ENCODE peak calls at places on chromosomes 7 and 10, in seven cellular contexts. T, A, N, L, Z, R and W are unnamed samples.

GRCh38 chr7:49327155-49327554 is 402.8 kb downstream of the CDC14C start:
- DNase-seq in T (no peak), A (no peak), N (no peak), L (no peak), Z (no peak), R (no peak), W (no peak)

GRCh38 chr10:105063796-105064195 is 422.7 kb downstream of the SORCS3 start:
- DNase-seq in T (peak), A (peak), N (no peak), L (peak), Z (peak), R (no peak), W (no peak)

GRCh38 chr10:50585921-50586739 is 37.6 kb downstream of the SGMS1 start:
- DNase-seq in T (peak), A (no peak), N (no peak), L (peak), Z (no peak), R (no peak), W (no peak)

GRCh38 chr10:44925224-44925623 is 14.1 kb downstream of the TMEM72 start:
- DNase-seq in T (peak), A (no peak), N (no peak), L (peak), Z (peak), R (no peak), W (no peak)

GRCh38 chr7:136303162-136303561 is 326.0 kb upstream of the MTPN start:
- DNase-seq in T (no peak), A (no peak), N (no peak), L (peak), Z (no peak), R (no peak), W (no peak)

GRCh38 chr7:80876894-80877414 is 41.9 kb downstream of the SEMA3C start:
- DNase-seq in T (peak), A (no peak), N (no peak), L (no peak), Z (no peak), R (peak), W (no peak)

GRCh38 chr10:73837072-73837471 is 25.7 kb upstream of the NDST2 start:
- DNase-seq in T (peak), A (no peak), N (peak), L (peak), Z (no peak), R (no peak), W (no peak)

GRCh38 chr10:12907651-12908050 is 93.9 kb downstream of the CCDC3 start:
- DNase-seq in T (no peak), A (no peak), N (peak), L (peak), Z (no peak), R (no peak), W (no peak)

GRCh38 chr10:61758440-61758839 is 95.7 kb downstream of the CABCOCO1 start:
- DNase-seq in T (peak), A (no peak), N (no peak), L (peak), Z (no peak), R (no peak), W (no peak)

GRCh38 chr10:44857363-44858016 is 53.6 kb upstream of the TMEM72 start:
- DNase-seq in T (peak), A (peak), N (peak), L (peak), Z (peak), R (no peak), W (peak)

GRCh38 chr10:31770307-31770902 is 158.2 kb downstream of the ARHGAP12 start:
- DNase-seq in T (peak), A (peak), N (no peak), L (no peak), Z (peak), R (peak), W (no peak)

GRCh38 chr7:151672706-151673105 is 153.0 kb upstream of the RHEB start:
- DNase-seq in T (no peak), A (no peak), N (no peak), L (no peak), Z (no peak), R (no peak), W (no peak)

GRCh38 chr7:44979481-44980392 is 922 bp upstream of the MYO1G start:
- DNase-seq in T (no peak), A (peak), N (no peak), L (no peak), Z (no peak), R (no peak), W (no peak)
- TF ChIP-seq CTCF in T (no peak), A (no peak), N (no peak), L (no peak), Z (no peak), R (no peak), W (no peak)

GRCh38 chr7:100015232-100016208 is at the start of gene ZKSCAN1:
- DNase-seq in T (peak), A (peak), N (peak), L (peak), Z (peak), R (peak), W (peak)
- TF ChIP-seq CTCF in T (no peak), A (no peak), N (no peak), L (no peak), Z (no peak), R (no peak), W (no peak)

GRCh38 chr10:133008736-133009135 is 66.4 kb upstream of the CFAP46 start:
- DNase-seq in T (no peak), A (no peak), N (no peak), L (no peak), Z (no peak), R (no peak), W (no peak)
- TF ChIP-seq CTCF in T (no peak), A (no peak), N (no peak), L (no peak), Z (no peak), R (no peak), W (no peak)

GRCh38 chr10:3442451-3442990 is 269.9 kb upstream of the PITRM1 start:
- DNase-seq in T (no peak), A (no peak), N (no peak), L (peak), Z (no peak), R (no peak), W (no peak)
- TF ChIP-seq CTCF in T (no peak), A (no peak), N (no peak), L (no peak), Z (no peak), R (no peak), W (no peak)

DNA sequence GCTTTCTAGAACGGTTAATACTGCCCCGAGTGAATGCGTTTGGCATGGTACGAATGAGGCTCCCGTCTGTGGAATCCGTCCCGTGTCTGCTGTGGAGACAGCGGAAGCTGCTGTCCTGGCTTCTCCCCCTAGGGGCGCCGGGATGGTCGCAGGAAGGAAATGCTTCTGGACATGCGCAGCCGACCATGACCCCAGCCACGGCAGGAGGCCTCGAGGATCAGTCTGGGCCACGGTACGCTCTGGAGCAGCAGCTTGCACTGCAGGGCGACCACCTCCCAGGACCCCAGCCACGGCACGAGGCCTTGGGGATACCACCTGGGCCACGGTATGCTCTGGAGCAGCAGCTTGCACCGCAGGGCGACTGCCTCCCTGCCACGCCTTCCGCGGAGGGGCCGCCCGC is 107.9 kb downstream of the CYTH3 start:
- DNase-seq in T (no peak), A (no peak), N (no peak), L (peak), Z (no peak), R (no peak), W (no peak)
- TF ChIP-seq CTCF in T (no peak), A (no peak), N (peak), L (peak), Z (no peak), R (no peak), W (no peak)